ENCODE peak calls at places on chromosome 7, in eight cellular contexts. One of them, this sample, is unnamed.

GRCh38 chr7:37495574-37496184 is 47.0 kb upstream of the ELMO1 start:
- DNase-seq in neural progenitor cell: peak; percentile 43
- DNase-seq in CD8-positive, alpha-beta memory T cell: no peak
- DNase-seq in psoas muscle: no peak
- DNase-seq in MM.1S: peak; percentile 48
- DNase-seq in fibroblast of lung: peak; percentile 3
- DNase-seq in astrocyte: no peak
- DNase-seq in body of pancreas: no peak
- DNase-seq in this sample: no peak

GRCh38 chr7:113996405-113996804 is 77.6 kb upstream of the PPP1R3A start:
- DNase-seq in CD8-positive, alpha-beta memory T cell: no peak
- DNase-seq in body of pancreas: no peak
- DNase-seq in fibroblast of lung: peak; percentile 5
- DNase-seq in astrocyte: no peak
- DNase-seq in neural progenitor cell: no peak
- DNase-seq in psoas muscle: no peak
- DNase-seq in MM.1S: no peak
- DNase-seq in this sample: no peak

GRCh38 chr7:95395755-95396135 is 430 bp downstream of the PON3 start:
- DNase-seq in neural progenitor cell: no peak
- DNase-seq in MM.1S: no peak
- DNase-seq in fibroblast of lung: no peak
- DNase-seq in CD8-positive, alpha-beta memory T cell: no peak
- DNase-seq in psoas muscle: no peak
- DNase-seq in astrocyte: no peak
- DNase-seq in body of pancreas: no peak
- DNase-seq in this sample: no peak

GRCh38 chr7:132575336-132575986 is 809 bp downstream of the PLXNA4 start:
- DNase-seq in body of pancreas: peak; percentile 24
- DNase-seq in neural progenitor cell: peak; percentile 82
- DNase-seq in astrocyte: peak; percentile 67
- DNase-seq in fibroblast of lung: peak; percentile 76
- DNase-seq in CD8-positive, alpha-beta memory T cell: no peak
- DNase-seq in MM.1S: no peak
- DNase-seq in psoas muscle: peak; percentile 43
- DNase-seq in this sample: no peak

GRCh38 chr7:111486472-111487142 is 75.7 kb downstream of the IMMP2L start:
- DNase-seq in neural progenitor cell: peak; percentile 60
- DNase-seq in psoas muscle: no peak
- DNase-seq in CD8-positive, alpha-beta memory T cell: no peak
- DNase-seq in MM.1S: peak; percentile 53
- DNase-seq in astrocyte: peak; percentile 38
- DNase-seq in fibroblast of lung: peak; percentile 39
- DNase-seq in body of pancreas: no peak
- DNase-seq in this sample: no peak

GRCh38 chr7:100852048-100852872 is at the start of gene SLC12A9:
- DNase-seq in fibroblast of lung: peak; percentile 86
- DNase-seq in astrocyte: peak; percentile 71
- DNase-seq in neural progenitor cell: peak; percentile 95
- DNase-seq in psoas muscle: peak; percentile 92
- DNase-seq in body of pancreas: peak; percentile 89
- DNase-seq in CD8-positive, alpha-beta memory T cell: peak; percentile 87
- DNase-seq in MM.1S: peak; percentile 90
- DNase-seq in this sample: peak; percentile 95

GRCh38 chr7:33680682-33681081 is 224.7 kb upstream of the BMPER start:
- DNase-seq in astrocyte: no peak
- DNase-seq in neural progenitor cell: no peak
- DNase-seq in psoas muscle: no peak
- DNase-seq in fibroblast of lung: no peak
- DNase-seq in body of pancreas: no peak
- DNase-seq in MM.1S: no peak
- DNase-seq in CD8-positive, alpha-beta memory T cell: no peak
- DNase-seq in this sample: no peak

GRCh38 chr7:80823066-80823465 is 95.8 kb downstream of the SEMA3C start:
- DNase-seq in fibroblast of lung: no peak
- DNase-seq in MM.1S: no peak
- DNase-seq in CD8-positive, alpha-beta memory T cell: no peak
- DNase-seq in neural progenitor cell: no peak
- DNase-seq in psoas muscle: no peak
- DNase-seq in body of pancreas: no peak
- DNase-seq in astrocyte: no peak
- DNase-seq in this sample: no peak

DNA sequence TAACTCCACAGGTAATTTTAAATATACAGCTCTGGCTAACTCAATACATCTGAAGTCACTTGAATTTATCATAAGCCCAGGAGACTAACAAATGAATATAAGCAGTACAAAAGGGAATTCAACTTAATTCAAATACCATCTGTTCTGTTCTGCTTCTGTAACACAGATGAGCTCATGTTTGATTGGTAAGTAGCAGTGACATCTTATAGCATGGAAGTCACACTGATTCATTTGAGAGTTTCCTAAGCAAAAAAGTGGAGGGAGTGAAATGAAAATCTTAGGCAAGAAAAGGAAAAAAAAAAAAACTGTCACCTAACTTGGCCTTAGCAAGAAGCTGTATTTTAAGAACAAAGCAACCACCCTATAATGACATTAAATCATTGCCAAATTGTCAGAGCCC is 49.5 kb downstream of the SMURF1 start:
- DNase-seq in fibroblast of lung: no peak
- DNase-seq in MM.1S: no peak
- DNase-seq in astrocyte: no peak
- DNase-seq in body of pancreas: no peak
- DNase-seq in psoas muscle: no peak
- DNase-seq in CD8-positive, alpha-beta memory T cell: no peak
- DNase-seq in neural progenitor cell: no peak
- DNase-seq in this sample: no peak
- H3K4me1 ChIP-seq in fibroblast of lung: peaks cover 9% of the 10 kb centered on the region
- H3K4me1 ChIP-seq in MM.1S: peaks cover 5% of the 10 kb centered on the region
- H3K4me1 ChIP-seq in astrocyte: no peaks in the 10 kb centered on the region
- H3K4me1 ChIP-seq in body of pancreas: peaks cover 92% of the 10 kb centered on the region
- H3K4me1 ChIP-seq in psoas muscle: peaks cover 12% of the 10 kb centered on the region
- H3K4me1 ChIP-seq in CD8-positive, alpha-beta memory T cell: no peaks in the 10 kb centered on the region
- H3K4me1 ChIP-seq in neural progenitor cell: no peaks in the 10 kb centered on the region
- H3K4me1 ChIP-seq in this sample: peaks cover 55% of the 10 kb centered on the region

GRCh38 chr7:155750255-155751125 is 61.8 kb downstream of the SHH start:
- DNase-seq in astrocyte: no peak
- DNase-seq in neural progenitor cell: no peak
- DNase-seq in body of pancreas: no peak
- DNase-seq in psoas muscle: no peak
- DNase-seq in CD8-positive, alpha-beta memory T cell: no peak
- DNase-seq in MM.1S: no peak
- DNase-seq in fibroblast of lung: no peak
- DNase-seq in this sample: no peak

GRCh38 chr7:155746188-155746587 is 66.1 kb downstream of the SHH start:
- DNase-seq in fibroblast of lung: no peak
- DNase-seq in neural progenitor cell: no peak
- DNase-seq in psoas muscle: no peak
- DNase-seq in body of pancreas: no peak
- DNase-seq in MM.1S: peak; percentile 71
- DNase-seq in CD8-positive, alpha-beta memory T cell: no peak
- DNase-seq in astrocyte: no peak
- DNase-seq in this sample: no peak

GRCh38 chr7:155751409-155751808 is 60.9 kb downstream of the SHH start:
- DNase-seq in neural progenitor cell: no peak
- DNase-seq in fibroblast of lung: no peak
- DNase-seq in astrocyte: no peak
- DNase-seq in MM.1S: no peak
- DNase-seq in CD8-positive, alpha-beta memory T cell: no peak
- DNase-seq in psoas muscle: no peak
- DNase-seq in body of pancreas: no peak
- DNase-seq in this sample: no peak

GRCh38 chr7:155752756-155753445 is 59.4 kb downstream of the SHH start:
- DNase-seq in MM.1S: peak; percentile 42
- DNase-seq in psoas muscle: no peak
- DNase-seq in fibroblast of lung: no peak
- DNase-seq in neural progenitor cell: no peak
- DNase-seq in body of pancreas: no peak
- DNase-seq in CD8-positive, alpha-beta memory T cell: no peak
- DNase-seq in astrocyte: no peak
- DNase-seq in this sample: no peak

DNA sequence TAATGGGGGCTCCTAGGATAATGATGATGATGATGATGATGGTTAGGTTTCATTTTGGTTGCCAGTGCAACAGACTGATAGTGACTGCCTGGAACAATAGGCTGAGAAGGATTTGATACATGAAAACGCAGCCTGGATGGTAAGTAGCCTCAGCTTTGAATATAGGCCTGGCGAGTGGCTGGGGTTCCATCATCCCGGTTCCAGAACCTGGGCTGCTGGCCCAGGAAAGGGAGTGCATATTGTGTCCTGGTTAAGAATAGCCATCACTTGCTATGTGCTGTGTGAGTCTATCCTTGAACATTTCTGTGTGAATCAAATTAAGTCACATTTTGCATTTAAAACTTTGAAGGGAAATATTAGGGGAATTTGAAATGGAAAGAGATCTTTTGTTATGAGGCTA is 62.7 kb downstream of the SHH start:
- DNase-seq in psoas muscle: no peak
- DNase-seq in fibroblast of lung: no peak
- DNase-seq in MM.1S: no peak
- DNase-seq in astrocyte: no peak
- DNase-seq in CD8-positive, alpha-beta memory T cell: no peak
- DNase-seq in body of pancreas: no peak
- DNase-seq in neural progenitor cell: no peak
- DNase-seq in this sample: no peak
- H3K4me1 ChIP-seq in psoas muscle: peaks cover 53% of the 10 kb centered on the region
- H3K4me1 ChIP-seq in fibroblast of lung: no peaks in the 10 kb centered on the region
- H3K4me1 ChIP-seq in MM.1S: peaks cover 93% of the 10 kb centered on the region
- H3K4me1 ChIP-seq in astrocyte: no peaks in the 10 kb centered on the region
- H3K4me1 ChIP-seq in CD8-positive, alpha-beta memory T cell: peaks cover 30% of the 10 kb centered on the region
- H3K4me1 ChIP-seq in body of pancreas: peaks cover 35% of the 10 kb centered on the region
- H3K4me1 ChIP-seq in neural progenitor cell: peaks cover 25% of the 10 kb centered on the region
- H3K4me1 ChIP-seq in this sample: peaks cover 28% of the 10 kb centered on the region

DNA sequence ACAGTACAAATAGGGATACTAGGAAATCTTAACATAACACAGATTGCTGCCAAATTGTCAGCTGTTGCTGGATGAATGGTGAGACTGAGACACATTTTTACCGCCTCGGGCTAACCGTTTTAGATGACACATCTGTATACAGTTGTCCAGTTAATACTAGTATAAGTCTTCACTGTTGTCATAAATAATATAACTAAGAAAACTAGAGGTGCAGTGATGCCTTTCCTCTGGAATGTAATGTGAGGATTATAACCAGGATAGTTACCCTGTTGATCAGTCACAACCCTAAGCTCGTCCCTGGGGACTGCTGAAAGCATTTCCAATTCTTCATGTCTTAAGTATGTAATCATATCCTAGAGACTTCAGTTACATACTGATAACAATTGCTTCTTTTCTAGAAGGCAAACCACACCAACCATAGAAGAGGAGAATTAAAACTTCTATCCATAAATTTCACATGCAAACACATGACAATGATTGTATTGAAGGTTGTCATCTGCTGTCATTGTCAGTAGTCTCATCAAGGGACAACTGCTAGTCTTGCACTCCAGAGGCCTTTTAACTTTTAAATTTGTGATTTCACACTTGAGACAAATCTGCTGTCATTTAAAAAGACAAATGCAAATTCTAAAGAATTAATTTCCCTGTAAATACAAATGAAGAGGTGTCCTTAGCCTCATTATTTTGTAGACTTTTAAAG is 100.4 kb upstream of the SEMA3D start:
- DNase-seq in MM.1S: no peak
- DNase-seq in neural progenitor cell: no peak
- DNase-seq in body of pancreas: no peak
- DNase-seq in psoas muscle: no peak
- DNase-seq in astrocyte: no peak
- DNase-seq in CD8-positive, alpha-beta memory T cell: no peak
- DNase-seq in fibroblast of lung: peak; percentile 3
- DNase-seq in this sample: no peak
- H3K4me1 ChIP-seq in MM.1S: no peaks in the 10 kb centered on the region
- H3K4me1 ChIP-seq in neural progenitor cell: peaks cover 5% of the 10 kb centered on the region
- H3K4me1 ChIP-seq in body of pancreas: no peaks in the 10 kb centered on the region
- H3K4me1 ChIP-seq in psoas muscle: no peaks in the 10 kb centered on the region
- H3K4me1 ChIP-seq in astrocyte: no peaks in the 10 kb centered on the region
- H3K4me1 ChIP-seq in CD8-positive, alpha-beta memory T cell: no peaks in the 10 kb centered on the region
- H3K4me1 ChIP-seq in fibroblast of lung: no peaks in the 10 kb centered on the region
- H3K4me1 ChIP-seq in this sample: peaks cover 3% of the 10 kb centered on the region

DNA sequence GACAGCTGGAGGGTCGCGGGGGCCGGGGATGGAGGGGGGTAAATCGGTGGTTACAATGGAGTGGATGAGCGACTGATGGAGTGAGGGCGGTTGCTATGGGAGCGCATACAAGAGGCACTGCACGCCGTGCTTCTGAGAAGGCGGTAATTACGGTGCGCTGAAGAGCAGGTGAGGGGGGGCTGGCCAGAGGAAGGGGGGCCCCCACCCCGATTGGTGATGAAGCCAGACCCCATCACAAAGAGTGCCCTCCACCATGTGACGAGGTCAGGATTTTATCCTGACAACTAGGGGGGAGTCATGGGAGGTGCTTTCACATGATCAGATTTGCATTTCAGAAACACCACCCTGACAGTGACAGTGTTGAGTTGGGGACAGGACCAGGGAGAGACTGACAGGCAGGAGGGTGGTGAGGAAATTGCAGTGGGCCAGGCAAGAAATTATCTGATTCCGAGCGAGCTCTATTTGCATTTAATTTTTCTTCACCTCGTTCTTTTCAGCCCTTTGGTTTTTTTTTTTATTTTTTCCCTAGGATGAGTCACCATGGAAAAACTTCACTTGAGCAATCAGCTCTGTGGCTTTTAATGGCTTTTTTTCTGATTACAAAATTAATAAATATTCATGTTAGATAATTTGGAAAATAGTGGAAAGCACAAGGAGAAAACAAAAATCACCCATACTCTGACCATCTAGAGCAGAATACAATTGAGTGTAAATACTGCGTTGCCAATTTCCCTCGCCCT is 7.9 kb downstream of the CPA5 start:
- DNase-seq in fibroblast of lung: peak; percentile 69
- DNase-seq in body of pancreas: no peak
- DNase-seq in MM.1S: no peak
- DNase-seq in neural progenitor cell: peak; percentile 45
- DNase-seq in astrocyte: peak; percentile 61
- DNase-seq in CD8-positive, alpha-beta memory T cell: no peak
- DNase-seq in psoas muscle: no peak
- DNase-seq in this sample: peak; percentile 77
- H3K4me1 ChIP-seq in fibroblast of lung: peaks cover 41% of the 10 kb centered on the region
- H3K4me1 ChIP-seq in body of pancreas: peaks cover 14% of the 10 kb centered on the region
- H3K4me1 ChIP-seq in MM.1S: no peaks in the 10 kb centered on the region
- H3K4me1 ChIP-seq in neural progenitor cell: peaks cover 43% of the 10 kb centered on the region
- H3K4me1 ChIP-seq in astrocyte: peaks cover 42% of the 10 kb centered on the region
- H3K4me1 ChIP-seq in CD8-positive, alpha-beta memory T cell: no peaks in the 10 kb centered on the region
- H3K4me1 ChIP-seq in psoas muscle: no peaks in the 10 kb centered on the region
- H3K4me1 ChIP-seq in this sample: peaks cover 55% of the 10 kb centered on the region

GRCh38 chr7:69820479-69821192 is 222.4 kb downstream of the AUTS2 start:
- DNase-seq in fibroblast of lung: no peak
- DNase-seq in MM.1S: no peak
- DNase-seq in body of pancreas: no peak
- DNase-seq in CD8-positive, alpha-beta memory T cell: no peak
- DNase-seq in astrocyte: no peak
- DNase-seq in psoas muscle: no peak
- DNase-seq in neural progenitor cell: no peak
- DNase-seq in this sample: no peak
- H3K4me1 ChIP-seq in fibroblast of lung: peaks cover 3% of the 10 kb centered on the region
- H3K4me1 ChIP-seq in MM.1S: no peaks in the 10 kb centered on the region
- H3K4me1 ChIP-seq in body of pancreas: peaks cover 6% of the 10 kb centered on the region
- H3K4me1 ChIP-seq in CD8-positive, alpha-beta memory T cell: no peaks in the 10 kb centered on the region
- H3K4me1 ChIP-seq in astrocyte: peaks cover 8% of the 10 kb centered on the region
- H3K4me1 ChIP-seq in psoas muscle: peaks cover 8% of the 10 kb centered on the region
- H3K4me1 ChIP-seq in neural progenitor cell: peaks cover 31% of the 10 kb centered on the region
- H3K4me1 ChIP-seq in this sample: peaks cover 12% of the 10 kb centered on the region

GRCh38 chr7:130955560-130955919 is 221.5 kb upstream of the KLF14 start:
- DNase-seq in astrocyte: no peak
- DNase-seq in psoas muscle: no peak
- DNase-seq in neural progenitor cell: no peak
- DNase-seq in fibroblast of lung: no peak
- DNase-seq in MM.1S: no peak
- DNase-seq in CD8-positive, alpha-beta memory T cell: no peak
- DNase-seq in body of pancreas: no peak
- DNase-seq in this sample: no peak
- H3K4me1 ChIP-seq in astrocyte: peaks cover 26% of the 10 kb centered on the region
- H3K4me1 ChIP-seq in psoas muscle: peaks cover 41% of the 10 kb centered on the region
- H3K4me1 ChIP-seq in neural progenitor cell: no peaks in the 10 kb centered on the region
- H3K4me1 ChIP-seq in fibroblast of lung: peaks cover 11% of the 10 kb centered on the region
- H3K4me1 ChIP-seq in MM.1S: peaks cover 13% of the 10 kb centered on the region
- H3K4me1 ChIP-seq in CD8-positive, alpha-beta memory T cell: peaks cover 91% of the 10 kb centered on the region
- H3K4me1 ChIP-seq in body of pancreas: no peaks in the 10 kb centered on the region
- H3K4me1 ChIP-seq in this sample: peaks cover 24% of the 10 kb centered on the region